ENCODE peak calls at places on chromosome 1, in eight cellular contexts. V is suprapubic skin, A is AG04450, T is psoas muscle, F is uterus, S is tibial artery, W is trophoblast cell, H is neural progenitor cell. B is an unnamed sample.

GRCh38 chr1:58650141-58650540 is 49.7 kb downstream of the MYSM1 start:
- DNase-seq in V (no peak), A (no peak), T (no peak), F (no peak), S (no peak), W (no peak), H (no peak), B (no peak)

GRCh38 chr1:200729863-200730262 is 8.8 kb upstream of the CAMSAP2 start:
- DNase-seq in V (no peak), A (no peak), T (no peak), F (no peak), S (no peak), W (no peak), H (no peak), B (no peak)

GRCh38 chr1:214584805-214585766 is 17.9 kb upstream of the CENPF start:
- DNase-seq in V (no peak), A (peak), T (no peak), F (no peak), S (no peak), W (peak), H (peak), B (no peak)

GRCh38 chr1:176944606-176945005 is 219.9 kb downstream of the ASTN1 start:
- DNase-seq in V (no peak), A (no peak), T (no peak), F (no peak), S (no peak), W (no peak), H (no peak), B (no peak)

GRCh38 chr1:220902916-220903315 is 23.7 kb downstream of the HLX start:
- DNase-seq in V (no peak), A (no peak), T (no peak), F (no peak), S (no peak), W (no peak), H (no peak), B (no peak)

GRCh38 chr1:20248954-20249612 is 41.6 kb upstream of the VWA5B1 start:
- DNase-seq in V (no peak), A (no peak), T (no peak), F (no peak), S (no peak), W (no peak), H (no peak), B (no peak)

GRCh38 chr1:108027389-108027788 is 62.4 kb upstream of the VAV3 start:
- DNase-seq in V (no peak), A (no peak), T (no peak), F (no peak), S (no peak), W (no peak), H (no peak), B (no peak)

GRCh38 chr1:102919659-102920058 is 188.7 kb downstream of the COL11A1 start:
- DNase-seq in V (no peak), A (no peak), T (no peak), F (no peak), S (no peak), W (no peak), H (no peak), B (no peak)

GRCh38 chr1:147781056-147781471 is 20.7 kb upstream of the GJA5 start:
- DNase-seq in V (no peak), A (no peak), T (no peak), F (peak), S (no peak), W (peak), H (peak), B (no peak)

GRCh38 chr1:85118751-85119150 is 70.5 kb upstream of the MCOLN3 start:
- DNase-seq in V (no peak), A (no peak), T (no peak), F (no peak), S (no peak), W (peak), H (no peak), B (no peak)

GRCh38 chr1:147579532-147580199 is 38.4 kb downstream of the BCL9 start:
- DNase-seq in V (no peak), A (peak), T (no peak), F (no peak), S (no peak), W (no peak), H (no peak), B (no peak)

GRCh38 chr1:194535369-194535768 is 1349.0 kb upstream of the B3GALT2 start:
- DNase-seq in V (no peak), A (no peak), T (no peak), F (no peak), S (no peak), W (peak), H (no peak), B (no peak)

GRCh38 chr1:28601696-28602095 is 9.6 kb downstream of the RAB42 start:
- DNase-seq in V (no peak), A (peak), T (no peak), F (no peak), S (peak), W (peak), H (no peak), B (no peak)

GRCh38 chr1:184116287-184116686 is 64.8 kb downstream of the TSEN15 start:
- DNase-seq in V (no peak), A (no peak), T (no peak), F (no peak), S (no peak), W (no peak), H (peak), B (no peak)

GRCh38 chr1:51760872-51761271 is 117.7 kb downstream of the NRDC start:
- DNase-seq in V (no peak), A (no peak), T (no peak), F (no peak), S (no peak), W (peak), H (no peak), B (no peak)

GRCh38 chr1:173101589-173101988 is 50.8 kb upstream of the TNFSF18 start:
- DNase-seq in V (no peak), A (no peak), T (no peak), F (no peak), S (no peak), W (no peak), H (no peak), B (no peak)

GRCh38 chr1:208058212-208059155 is 147.6 kb upstream of the CD34 start:
- DNase-seq in V (no peak), A (no peak), T (no peak), F (no peak), S (no peak), W (no peak), H (no peak), B (no peak)

GRCh38 chr1:60745444-60745843 is 336.9 kb upstream of the NFIA start:
- DNase-seq in V (no peak), A (no peak), T (no peak), F (no peak), S (no peak), W (no peak), H (no peak), B (no peak)

GRCh38 chr1:247007511-247008405 is at the start of gene ZNF695:
- DNase-seq in V (no peak), A (peak), T (peak), F (peak), S (peak), W (peak), H (peak), B (peak)

GRCh38 chr1:13784971-13785370 is 85.0 kb downstream of the PRDM2 start:
- DNase-seq in V (no peak), A (no peak), T (no peak), F (no peak), S (no peak), W (no peak), H (no peak), B (no peak)

GRCh38 chr1:1630965-1631792 is 794 bp upstream of the MMP23B start:
- DNase-seq in V (no peak), A (no peak), T (peak), F (no peak), S (peak), W (no peak), H (peak), B (no peak)

GRCh38 chr1:56506951-56507437 is 72.4 kb downstream of the PLPP3 start:
- DNase-seq in V (no peak), A (no peak), T (no peak), F (no peak), S (no peak), W (peak), H (no peak), B (no peak)
- H3K27ac ChIP-seq in V (no peak), A (no peak), T (no peak), F (peak), S (no peak), W (peak), H (no peak), B (no peak)

GRCh38 chr1:111517464-111518225 is 14.2 kb upstream of the ADORA3 start:
- DNase-seq in V (no peak), A (no peak), T (no peak), F (no peak), S (no peak), W (no peak), H (no peak), B (no peak)

GRCh38 chr1:111512132-111512874 is 8.9 kb upstream of the ADORA3 start:
- DNase-seq in V (no peak), A (no peak), T (no peak), F (no peak), S (no peak), W (no peak), H (no peak), B (no peak)

GRCh38 chr1:111516008-111516535 is 12.6 kb upstream of the ADORA3 start:
- DNase-seq in V (no peak), A (no peak), T (peak), F (peak), S (peak), W (no peak), H (peak), B (peak)

GRCh38 chr1:111513410-111514020 is 10.1 kb upstream of the ADORA3 start:
- DNase-seq in V (no peak), A (no peak), T (no peak), F (peak), S (no peak), W (no peak), H (no peak), B (peak)

GRCh38 chr1:111515291-111516007 is 12.0 kb upstream of the ADORA3 start:
- DNase-seq in V (no peak), A (no peak), T (peak), F (peak), S (peak), W (no peak), H (no peak), B (no peak)
- H3K27ac ChIP-seq in V (peak), A (no peak), T (peak), F (peak), S (peak), W (no peak), H (no peak), B (peak)

GRCh38 chr1:43836267-43836951 is 97.2 kb upstream of the ARTN start:
- DNase-seq in V (no peak), A (no peak), T (peak), F (no peak), S (no peak), W (no peak), H (no peak), B (no peak)
- H3K27ac ChIP-seq in V (peak), A (no peak), T (no peak), F (no peak), S (peak), W (no peak), H (no peak), B (no peak)

GRCh38 chr1:29650041-29650400 is 413.7 kb downstream of the PTPRU start:
- DNase-seq in V (no peak), A (no peak), T (no peak), F (no peak), S (no peak), W (no peak), H (no peak), B (no peak)
- H3K27ac ChIP-seq in V (no peak), A (no peak), T (no peak), F (no peak), S (no peak), W (no peak), H (no peak), B (no peak)

B was measured in dorsolateral prefrontal cortex.